ENCODE peak calls at places on chromosomes 11 and 22, in six cellular contexts. Y is foreskin fibroblast; T is SW 1271; G is HuH-7; B is stimulated activated effector memory CD8-positive, alpha-beta T cell treated with anti-CD3 and anti-CD28 coated beads, Interleukin-12 subunit alpha, Interleukin-12 subunit beta, amount 100 ng/mL, for 72 hours; L is psoas muscle. K is an unnamed sample.

GRCh38 chr22:39348909-39349505 is 784 bp upstream of the SYNGR1 start:
- DNase-seq in Y (no peak), T (no peak), G (no peak), B (no peak), L (no peak), K (no peak)

GRCh38 chr22:40928657-40929056 is 22.5 kb upstream of the RBX1 start:
- DNase-seq in Y (no peak), T (no peak), G (no peak), B (no peak), L (no peak), K (no peak)

GRCh38 chr11:76524919-76525318 is 80.1 kb downstream of the EMSY start:
- DNase-seq in Y (peak; percentile 56), T (no peak), G (no peak), B (no peak), L (no peak), K (no peak)

GRCh38 chr22:38305481-38306448 is 11.5 kb downstream of the CSNK1E start:
- DNase-seq in Y (no peak), T (no peak), G (no peak), B (no peak), L (no peak), K (no peak)

GRCh38 chr11:113874920-113875413 is 405 bp downstream of the USP28 start:
- DNase-seq in Y (peak; percentile 14), T (no peak), G (no peak), B (no peak), L (no peak), K (no peak)

GRCh38 chr11:35235944-35236666 is 97.1 kb downstream of the CD44 start:
- DNase-seq in Y (no peak), T (no peak), G (no peak), B (no peak), L (no peak), K (no peak)

GRCh38 chr22:30994960-30995359 is 25.9 kb downstream of the TUG1 start:
- DNase-seq in Y (no peak), T (no peak), G (no peak), B (no peak), L (no peak), K (no peak)

GRCh38 chr11:59186130-59186594 is 14.2 kb downstream of the DTX4 start:
- DNase-seq in Y (no peak), T (no peak), G (peak; percentile 82), B (peak; percentile 41), L (no peak), K (no peak)

GRCh38 chr11:78041843-78042455 is 18.9 kb upstream of the KCTD14 start:
- DNase-seq in Y (no peak), T (no peak), G (no peak), B (no peak), L (no peak), K (no peak)

GRCh38 chr11:100719809-100720221 is 32.7 kb downstream of the ARHGAP42 start:
- DNase-seq in Y (peak; percentile 81), T (peak; percentile 47), G (no peak), B (no peak), L (peak; percentile 48), K (peak; percentile 72)

GRCh38 chr22:23424031-23424430 is 156.1 kb downstream of the IGLL1 start:
- DNase-seq in Y (no peak), T (no peak), G (no peak), B (no peak), L (no peak), K (no peak)

GRCh38 chr11:33258631-33259184 is 1.5 kb downstream of the HIPK3 start:
- DNase-seq in Y (no peak), T (peak; percentile 80), G (peak; percentile 17), B (no peak), L (no peak), K (peak; percentile 25)

GRCh38 chr22:24055283-24055682 is 44.2 kb downstream of the CABIN1 start:
- DNase-seq in Y (no peak), T (no peak), G (no peak), B (no peak), L (no peak), K (no peak)

GRCh38 chr22:50305658-50306566 is 1.5 kb downstream of the PLXNB2 start:
- DNase-seq in Y (peak; percentile 98), T (peak; percentile 72), G (no peak), B (no peak), L (peak; percentile 85), K (peak; percentile 48)

K was measured in glomerular endothelial cell.